ENCODE peak calls at places on chromosomes 5 and 9, in four cellular contexts. One of them, this sample, is unnamed.
A peak's percentile ranks its signal among the peaks of the same experiment; 100 is the strongest.

GRCh38 chr5:40490464-40491083 is 189.1 kb upstream of the PTGER4 start:
- DNase-seq in transverse colon: no peak
- DNase-seq in progenitor cell of endocrine pancreas: no peak
- DNase-seq in GM10248: peak; percentile 18
- DNase-seq in this sample: no peak

GRCh38 chr9:100111235-100111634 is 12.2 kb downstream of the INVS start:
- DNase-seq in progenitor cell of endocrine pancreas: no peak
- DNase-seq in GM10248: no peak
- DNase-seq in transverse colon: peak; percentile 59
- DNase-seq in this sample: no peak

GRCh38 chr9:135864447-135865049 is 42.8 kb downstream of the CAMSAP1 start:
- DNase-seq in progenitor cell of endocrine pancreas: peak; percentile 69
- DNase-seq in transverse colon: peak; percentile 59
- DNase-seq in GM10248: peak; percentile 77
- DNase-seq in this sample: peak; percentile 88

GRCh38 chr9:124258765-124259272 is 1.1 kb downstream of the NEK6 start:
- DNase-seq in GM10248: no peak
- DNase-seq in progenitor cell of endocrine pancreas: no peak
- DNase-seq in transverse colon: peak; percentile 37
- DNase-seq in this sample: no peak

GRCh38 chr5:96175090-96175489 is 213.4 kb upstream of the ELL2 start:
- DNase-seq in transverse colon: no peak
- DNase-seq in progenitor cell of endocrine pancreas: no peak
- DNase-seq in GM10248: no peak
- DNase-seq in this sample: no peak

GRCh38 chr9:129344623-129345495 is 166.8 kb upstream of the IER5L start:
- DNase-seq in transverse colon: no peak
- DNase-seq in progenitor cell of endocrine pancreas: no peak
- DNase-seq in GM10248: no peak
- DNase-seq in this sample: no peak

GRCh38 chr5:1891391-1891790 is 8.7 kb upstream of the IRX4 start:
- DNase-seq in GM10248: no peak
- DNase-seq in progenitor cell of endocrine pancreas: no peak
- DNase-seq in transverse colon: no peak
- DNase-seq in this sample: no peak

GRCh38 chr5:13859285-13859684 is 85.2 kb downstream of the DNAH5 start:
- DNase-seq in GM10248: no peak
- DNase-seq in transverse colon: no peak
- DNase-seq in progenitor cell of endocrine pancreas: no peak
- DNase-seq in this sample: no peak

GRCh38 chr5:68134033-68134668 is 81.4 kb upstream of the PIK3R1 start:
- DNase-seq in progenitor cell of endocrine pancreas: no peak
- DNase-seq in GM10248: no peak
- DNase-seq in transverse colon: peak; percentile 45
- DNase-seq in this sample: no peak

GRCh38 chr9:124306098-124306735 is 48.5 kb downstream of the NEK6 start:
- DNase-seq in progenitor cell of endocrine pancreas: no peak
- DNase-seq in GM10248: no peak
- DNase-seq in transverse colon: no peak
- DNase-seq in this sample: no peak

GRCh38 chr9:92723299-92723625 is 41.4 kb downstream of the BICD2 start:
- DNase-seq in progenitor cell of endocrine pancreas: no peak
- DNase-seq in transverse colon: no peak
- DNase-seq in GM10248: no peak
- DNase-seq in this sample: no peak

GRCh38 chr5:154421868-154422267 is 23.9 kb upstream of the SAP30L start:
- DNase-seq in progenitor cell of endocrine pancreas: no peak
- DNase-seq in transverse colon: no peak
- DNase-seq in GM10248: no peak
- DNase-seq in this sample: peak; percentile 32

GRCh38 chr5:3033033-3033755 is 281.7 kb upstream of the IRX2 start:
- DNase-seq in transverse colon: no peak
- DNase-seq in progenitor cell of endocrine pancreas: no peak
- DNase-seq in GM10248: no peak
- DNase-seq in this sample: peak; percentile 68

GRCh38 chr9:21060919-21061561 is 16.7 kb downstream of the IFNB1 start:
- DNase-seq in progenitor cell of endocrine pancreas: no peak
- DNase-seq in transverse colon: peak; percentile 10
- DNase-seq in GM10248: no peak
- DNase-seq in this sample: no peak

GRCh38 chr5:16453609-16454008 is 12.0 kb downstream of the ZNF622 start:
- DNase-seq in transverse colon: no peak
- DNase-seq in GM10248: no peak
- DNase-seq in progenitor cell of endocrine pancreas: no peak
- DNase-seq in this sample: no peak
- TF ChIP-seq CTCF in transverse colon: no peak
- TF ChIP-seq CTCF in GM10248: no peak
- TF ChIP-seq CTCF in progenitor cell of endocrine pancreas: no peak
- TF ChIP-seq CTCF in this sample: no peak

DNA sequence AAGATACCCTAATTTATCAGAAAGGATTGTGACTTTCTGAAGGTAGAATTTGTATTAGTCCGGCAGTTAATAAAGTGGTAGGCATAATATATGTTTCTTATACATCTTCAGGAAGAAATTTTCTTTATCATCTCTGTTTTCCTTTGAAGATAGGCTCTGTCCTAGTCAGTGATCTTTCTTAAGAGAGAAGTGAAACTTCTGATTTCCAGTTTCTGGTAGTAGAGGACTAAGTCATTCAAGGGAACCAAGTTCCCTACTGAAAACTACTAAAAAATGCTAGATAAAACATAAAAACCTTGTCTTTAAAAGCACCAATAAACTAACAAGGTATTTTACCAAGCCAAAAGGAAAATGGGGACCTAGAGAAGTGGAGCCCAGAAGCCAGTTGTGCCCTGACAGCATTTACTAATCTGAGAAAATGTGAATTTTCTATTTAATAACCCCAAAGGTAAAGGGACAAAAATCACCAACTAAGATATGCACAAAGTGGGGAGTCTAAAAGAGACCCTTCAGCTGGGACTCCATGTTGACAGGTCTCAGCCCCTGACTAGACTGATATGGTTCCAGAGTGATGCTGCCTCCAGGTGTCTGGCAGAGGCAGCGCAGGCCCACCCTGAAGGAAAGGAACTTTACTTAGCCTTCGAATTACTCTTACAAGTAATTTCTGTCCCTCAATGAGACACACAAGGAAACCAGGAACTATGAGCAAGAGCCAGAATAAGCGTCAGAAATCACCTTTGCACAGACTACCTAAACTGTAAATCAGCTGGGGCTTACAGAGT is 72.7 kb downstream of the FAM78A start:
- DNase-seq in transverse colon: no peak
- DNase-seq in progenitor cell of endocrine pancreas: no peak
- DNase-seq in GM10248: peak; percentile 32
- DNase-seq in this sample: no peak
- TF ChIP-seq CTCF in transverse colon: no peak
- TF ChIP-seq CTCF in progenitor cell of endocrine pancreas: no peak
- TF ChIP-seq CTCF in GM10248: no peak
- TF ChIP-seq CTCF in this sample: peak; percentile 26

DNA sequence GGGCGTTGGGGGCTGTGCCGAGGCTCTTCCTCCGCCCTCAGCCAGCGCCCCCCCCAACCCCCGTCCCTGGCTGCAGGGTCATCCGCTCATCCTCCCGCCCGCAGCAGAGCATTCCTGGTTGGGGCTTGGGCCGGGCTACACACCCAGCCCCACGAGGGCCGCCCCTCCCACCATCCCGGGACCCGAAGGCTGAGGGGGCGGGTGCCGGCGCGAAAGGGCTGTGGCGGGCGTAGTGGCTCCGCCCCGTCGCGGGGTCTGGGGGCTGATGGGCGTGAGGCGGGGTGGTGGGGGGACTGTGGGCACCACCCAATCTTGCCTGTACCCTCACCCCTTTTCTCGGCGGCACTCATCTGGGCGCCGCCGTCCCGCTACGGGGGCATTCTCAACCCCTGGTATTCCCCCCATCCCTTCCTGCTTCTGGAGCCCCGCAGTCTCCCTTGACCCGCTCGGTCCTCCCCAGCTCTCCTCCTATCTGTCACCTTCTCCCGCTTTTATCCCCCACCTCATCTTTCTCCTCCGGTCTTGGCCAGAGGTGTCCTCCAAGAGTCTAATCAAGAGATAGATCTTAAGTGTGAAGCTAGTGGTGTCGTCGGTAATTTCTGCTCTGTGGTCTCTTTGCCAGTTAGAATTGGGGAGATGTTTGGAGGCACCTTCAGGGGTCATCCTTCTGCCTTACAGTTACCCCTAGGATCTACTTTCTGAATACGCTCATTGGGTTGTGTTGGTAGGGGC is 1.6 kb downstream of the FER start:
- DNase-seq in transverse colon: no peak
- DNase-seq in GM10248: peak; percentile 62
- DNase-seq in progenitor cell of endocrine pancreas: peak; percentile 59
- DNase-seq in this sample: no peak
- TF ChIP-seq CTCF in transverse colon: no peak
- TF ChIP-seq CTCF in GM10248: no peak
- TF ChIP-seq CTCF in progenitor cell of endocrine pancreas: no peak
- TF ChIP-seq CTCF in this sample: no peak

DNA sequence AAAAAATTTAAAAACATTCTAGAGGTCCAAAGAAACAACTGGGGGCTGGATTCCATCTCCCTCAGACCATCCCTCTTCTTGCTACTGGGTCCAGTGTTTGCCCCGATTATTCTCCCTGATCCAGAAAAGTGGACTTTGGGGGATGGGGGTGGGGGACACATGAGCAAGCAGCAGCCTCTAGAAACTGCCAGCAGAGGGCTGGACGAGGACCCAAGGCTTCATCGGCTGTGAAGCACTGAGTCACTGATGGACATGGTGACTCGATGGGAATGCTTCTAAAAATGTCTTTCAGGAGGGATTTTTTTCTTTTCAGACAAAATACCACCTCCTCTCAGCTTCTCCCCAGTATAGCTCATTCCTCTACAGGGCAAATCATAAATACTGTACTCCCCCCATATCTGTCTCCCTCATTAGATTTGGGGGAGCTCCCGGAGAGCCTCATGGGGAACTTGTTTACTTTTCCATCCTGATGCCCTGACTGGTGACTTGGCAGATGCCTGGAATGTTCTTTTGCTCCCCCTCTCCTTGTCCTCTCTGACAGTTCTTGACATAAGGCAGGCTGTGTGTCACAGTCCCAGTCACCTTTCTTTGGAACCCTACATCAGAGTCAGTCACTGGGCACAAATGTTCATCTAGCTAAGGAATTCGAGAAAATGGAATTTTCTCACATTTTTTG is 67.2 kb upstream of the STC2 start:
- DNase-seq in transverse colon: no peak
- DNase-seq in GM10248: no peak
- DNase-seq in progenitor cell of endocrine pancreas: no peak
- DNase-seq in this sample: no peak
- TF ChIP-seq CTCF in transverse colon: no peak
- TF ChIP-seq CTCF in GM10248: no peak
- TF ChIP-seq CTCF in progenitor cell of endocrine pancreas: peak; percentile 24
- TF ChIP-seq CTCF in this sample: peak; percentile 53

DNA sequence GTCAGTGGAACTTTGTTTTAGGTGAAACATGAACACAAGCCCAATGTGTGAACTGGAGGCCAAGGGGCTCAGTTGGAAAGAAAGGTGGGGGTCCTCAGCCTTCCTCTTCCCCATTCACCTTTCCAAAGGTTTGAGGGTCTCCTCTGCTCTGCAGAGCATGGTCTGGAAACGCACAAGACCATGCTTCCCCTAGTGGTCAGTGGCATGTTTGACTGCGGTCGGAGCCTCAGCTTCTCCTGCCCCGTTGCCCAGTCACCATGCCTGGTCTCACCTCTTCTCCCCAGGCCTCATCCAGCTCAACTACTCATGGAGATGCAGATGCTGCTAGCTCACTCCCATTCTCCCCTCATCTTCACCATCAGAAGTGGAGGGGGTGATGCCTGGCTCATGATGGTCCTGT is 340.3 kb downstream of the GADD45G start:
- DNase-seq in GM10248: no peak
- DNase-seq in progenitor cell of endocrine pancreas: no peak
- DNase-seq in transverse colon: no peak
- DNase-seq in this sample: peak; percentile 44
- TF ChIP-seq CTCF in GM10248: no peak
- TF ChIP-seq CTCF in progenitor cell of endocrine pancreas: peak; percentile 42
- TF ChIP-seq CTCF in transverse colon: no peak
- TF ChIP-seq CTCF in this sample: peak; percentile 13

DNA sequence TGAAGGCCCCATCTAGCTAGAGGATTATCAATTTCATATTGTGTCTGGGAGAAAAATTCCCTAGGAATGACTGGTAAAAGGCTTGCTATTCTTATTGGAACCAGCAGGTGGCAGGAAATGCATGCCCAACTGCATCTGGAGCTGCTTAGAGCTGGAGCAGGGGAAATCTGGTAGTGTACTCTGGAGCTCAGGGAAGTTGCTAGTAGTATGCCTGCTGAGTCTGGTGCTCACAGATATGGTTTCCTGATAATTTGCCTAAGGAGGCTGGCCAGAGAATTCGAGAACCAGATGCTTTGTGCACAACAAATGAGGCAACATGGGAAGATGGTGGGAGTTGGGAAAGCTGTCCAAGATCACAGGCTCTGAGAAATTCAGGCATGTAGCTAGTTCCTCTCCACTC is 53.7 kb downstream of the G3BP1 start:
- DNase-seq in GM10248: peak; percentile 50
- DNase-seq in transverse colon: peak; percentile 57
- DNase-seq in progenitor cell of endocrine pancreas: peak; percentile 56
- DNase-seq in this sample: no peak
- TF ChIP-seq CTCF in GM10248: peak; percentile 79
- TF ChIP-seq CTCF in transverse colon: peak; percentile 78
- TF ChIP-seq CTCF in progenitor cell of endocrine pancreas: peak; percentile 88
- TF ChIP-seq CTCF in this sample: peak; percentile 88

DNA sequence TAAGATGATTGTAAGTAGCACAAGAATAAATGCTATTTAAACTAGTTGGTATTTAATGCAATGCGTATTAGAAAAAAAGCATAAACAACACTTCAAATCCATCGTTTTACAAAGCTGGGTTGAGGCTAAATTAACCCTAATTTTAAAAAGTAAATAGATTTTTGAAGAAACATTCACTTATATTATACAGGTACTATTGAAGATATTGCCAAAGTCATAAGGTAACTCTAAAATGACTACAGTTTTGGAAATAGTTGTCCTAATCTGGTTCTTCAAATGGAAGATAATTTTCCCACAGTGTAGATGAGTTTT is 20.1 kb downstream of the SLC38A9 start:
- DNase-seq in GM10248: no peak
- DNase-seq in progenitor cell of endocrine pancreas: no peak
- DNase-seq in transverse colon: no peak
- DNase-seq in this sample: no peak
- TF ChIP-seq CTCF in GM10248: no peak
- TF ChIP-seq CTCF in progenitor cell of endocrine pancreas: no peak
- TF ChIP-seq CTCF in transverse colon: no peak
- TF ChIP-seq CTCF in this sample: no peak